ENCODE peak calls at places on chromosomes 3 and 15, in nine cellular contexts. M is Peyer's patch, C is ELR, L is amniotic epithelial cell, K is nucleus accumbens, N is kidney glomerular epithelial cell, H is progenitor cell of endocrine pancreas, R is AG09319, U is right lobe of liver. E is an unnamed sample.

GRCh38 chr3:155889952-155890351 is 19.5 kb downstream of the GMPS start:
- DNase-seq in N (no peak), L (no peak), U (no peak), H (no peak), K (no peak), R (no peak), C (no peak), M (no peak), E (no peak)

GRCh38 chr3:68866157-68866556 is 66.2 kb downstream of the TAFA4 start:
- DNase-seq in M (no peak), U (no peak), L (no peak), K (no peak), H (no peak), C (no peak), N (no peak), R (no peak), E (no peak)

GRCh38 chr3:62020706-62021105 is 352.6 kb downstream of the FEZF2 start:
- DNase-seq in N (no peak), C (no peak), K (no peak), M (no peak), U (no peak), H (no peak), L (no peak), R (no peak), E (no peak)

GRCh38 chr3:109685084-109686079 is 348.0 kb upstream of the DPPA4 start:
- DNase-seq in N (peak; percentile 96), L (peak; percentile 99), M (peak; percentile 48), U (peak; percentile 54), K (no peak), H (no peak), R (peak; percentile 93), C (peak; percentile 99), E (no peak)

GRCh38 chr3:124745756-124746155 is 15.5 kb downstream of the UMPS start:
- DNase-seq in L (no peak), N (no peak), R (no peak), K (no peak), M (no peak), U (no peak), C (no peak), H (no peak), E (no peak)

GRCh38 chr15:35738370-35738769 is 192.4 kb upstream of the DPH6 start:
- DNase-seq in M (no peak), C (peak; percentile 78), U (no peak), K (no peak), L (peak; percentile 83), H (no peak), N (no peak), R (no peak), E (no peak)

GRCh38 chr3:11088066-11088465 is 66.2 kb upstream of the HRH1 start:
- DNase-seq in M (no peak), K (no peak), R (no peak), N (no peak), C (no peak), H (no peak), U (no peak), L (no peak), E (no peak)

GRCh38 chr15:79635149-79635771 is 203.1 kb downstream of the MINAR1 start:
- DNase-seq in H (no peak), C (no peak), U (peak; percentile 38), K (no peak), L (no peak), M (no peak), N (no peak), R (no peak), E (no peak)

GRCh38 chr3:72127843-72128242 is 342.9 kb upstream of the PROK2 start:
- DNase-seq in H (no peak), U (no peak), R (no peak), M (no peak), L (peak; percentile 42), C (peak; percentile 28), K (no peak), N (no peak), E (no peak)

GRCh38 chr15:68558318-68559305 is 20.2 kb upstream of the CORO2B start:
- DNase-seq in H (no peak), L (peak; percentile 18), R (no peak), U (no peak), C (no peak), M (peak; percentile 44), N (peak; percentile 21), K (no peak), E (no peak)

GRCh38 chr3:152175576-152175883 is 93.2 kb upstream of the MBNL1 start:
- DNase-seq in L (peak; percentile 94), R (peak; percentile 65), H (no peak), M (no peak), C (peak; percentile 93), U (no peak), N (peak; percentile 14), K (no peak), E (no peak)

GRCh38 chr3:38834110-38834509 is 18.1 kb upstream of the SCN10A start:
- DNase-seq in U (peak; percentile 56), H (no peak), N (peak; percentile 52), L (peak; percentile 84), K (no peak), M (peak; percentile 55), R (peak; percentile 28), C (peak; percentile 87), E (no peak)

E was measured in CD4-positive, alpha-beta T cell.